ENCODE peak calls at places on chromosomes 11 and 22, in five cellular contexts. One of them, this sample, is unnamed.

GRCh38 chr11:79940165-79940564 is 499.3 kb upstream of the TENM4 start:
- DNase-seq in B cell: no peak
- DNase-seq in H9: peak
- DNase-seq in ovary: no peak
- DNase-seq in heart right ventricle: no peak
- DNase-seq in this sample: no peak

GRCh38 chr11:29093416-29093815 is 923.4 kb downstream of the KCNA4 start:
- DNase-seq in ovary: no peak
- DNase-seq in B cell: no peak
- DNase-seq in heart right ventricle: no peak
- DNase-seq in H9: no peak
- DNase-seq in this sample: no peak

GRCh38 chr11:96173424-96173823 is 169.6 kb downstream of the MAML2 start:
- DNase-seq in heart right ventricle: no peak
- DNase-seq in H9: no peak
- DNase-seq in ovary: no peak
- DNase-seq in B cell: no peak
- DNase-seq in this sample: no peak

GRCh38 chr22:31846161-31847115 is 92.6 kb downstream of the DEPDC5 start:
- DNase-seq in heart right ventricle: no peak
- DNase-seq in H9: no peak
- DNase-seq in ovary: no peak
- DNase-seq in B cell: no peak
- DNase-seq in this sample: peak

GRCh38 chr22:37632174-37633081 is 7.0 kb upstream of the SH3BP1 start:
- DNase-seq in heart right ventricle: no peak
- DNase-seq in B cell: no peak
- DNase-seq in ovary: no peak
- DNase-seq in H9: no peak
- DNase-seq in this sample: peak

GRCh38 chr11:100719362-100719761 is 32.3 kb downstream of the ARHGAP42 start:
- DNase-seq in B cell: no peak
- DNase-seq in H9: peak
- DNase-seq in ovary: no peak
- DNase-seq in heart right ventricle: no peak
- DNase-seq in this sample: no peak

GRCh38 chr22:41690476-41690875 is 1.8 kb upstream of the SNU13 start:
- DNase-seq in B cell: no peak
- DNase-seq in H9: no peak
- DNase-seq in ovary: no peak
- DNase-seq in heart right ventricle: no peak
- DNase-seq in this sample: no peak

GRCh38 chr11:113106507-113106906 is 145.3 kb downstream of the NCAM1 start:
- DNase-seq in ovary: no peak
- DNase-seq in H9: no peak
- DNase-seq in B cell: no peak
- DNase-seq in heart right ventricle: no peak
- DNase-seq in this sample: no peak

GRCh38 chr11:69314555-69314954 is 20.6 kb downstream of the MYEOV start:
- DNase-seq in B cell: no peak
- DNase-seq in heart right ventricle: no peak
- DNase-seq in H9: no peak
- DNase-seq in ovary: no peak
- DNase-seq in this sample: no peak

GRCh38 chr22:37610480-37611148 is 2.0 kb downstream of the GGA1 start:
- DNase-seq in B cell: no peak
- DNase-seq in H9: no peak
- DNase-seq in heart right ventricle: no peak
- DNase-seq in ovary: no peak
- DNase-seq in this sample: no peak

GRCh38 chr11:60454212-60454611 is 1.4 kb upstream of the MS4A1 start:
- DNase-seq in ovary: no peak
- DNase-seq in heart right ventricle: no peak
- DNase-seq in B cell: no peak
- DNase-seq in H9: no peak
- DNase-seq in this sample: no peak

GRCh38 chr11:96817488-96817887 is 427.7 kb downstream of the JRKL start:
- DNase-seq in heart right ventricle: no peak
- DNase-seq in ovary: no peak
- DNase-seq in H9: no peak
- DNase-seq in B cell: no peak
- DNase-seq in this sample: no peak

GRCh38 chr11:133669371-133670046 is 137.2 kb upstream of the OPCML start:
- DNase-seq in B cell: no peak
- DNase-seq in ovary: no peak
- DNase-seq in heart right ventricle: no peak
- DNase-seq in H9: peak
- DNase-seq in this sample: no peak

GRCh38 chr22:31040542-31041398 is 40.3 kb upstream of the SMTN start:
- DNase-seq in H9: no peak
- DNase-seq in B cell: no peak
- DNase-seq in ovary: peak
- DNase-seq in heart right ventricle: no peak
- DNase-seq in this sample: no peak

GRCh38 chr11:67600324-67601029 is 6.3 kb upstream of the NDUFV1 start:
- DNase-seq in H9: no peak
- DNase-seq in B cell: no peak
- DNase-seq in ovary: no peak
- DNase-seq in heart right ventricle: no peak
- DNase-seq in this sample: peak

GRCh38 chr22:23181763-23182288 is 1.5 kb downstream of the BCR start:
- DNase-seq in ovary: no peak
- DNase-seq in heart right ventricle: no peak
- DNase-seq in H9: no peak
- DNase-seq in B cell: peak
- DNase-seq in this sample: no peak
- TF ChIP-seq CTCF in ovary: no peak
- TF ChIP-seq CTCF in heart right ventricle: no peak
- TF ChIP-seq CTCF in H9: no peak
- TF ChIP-seq CTCF in B cell: no peak
- TF ChIP-seq CTCF in this sample: no peak

GRCh38 chr11:9663699-9664275 is at the start of gene SWAP70:
- DNase-seq in H9: peak
- DNase-seq in ovary: peak
- DNase-seq in B cell: peak
- DNase-seq in heart right ventricle: peak
- DNase-seq in this sample: peak
- TF ChIP-seq CTCF in H9: peak
- TF ChIP-seq CTCF in ovary: peak
- TF ChIP-seq CTCF in B cell: no peak
- TF ChIP-seq CTCF in heart right ventricle: peak
- TF ChIP-seq CTCF in this sample: no peak

DNA sequence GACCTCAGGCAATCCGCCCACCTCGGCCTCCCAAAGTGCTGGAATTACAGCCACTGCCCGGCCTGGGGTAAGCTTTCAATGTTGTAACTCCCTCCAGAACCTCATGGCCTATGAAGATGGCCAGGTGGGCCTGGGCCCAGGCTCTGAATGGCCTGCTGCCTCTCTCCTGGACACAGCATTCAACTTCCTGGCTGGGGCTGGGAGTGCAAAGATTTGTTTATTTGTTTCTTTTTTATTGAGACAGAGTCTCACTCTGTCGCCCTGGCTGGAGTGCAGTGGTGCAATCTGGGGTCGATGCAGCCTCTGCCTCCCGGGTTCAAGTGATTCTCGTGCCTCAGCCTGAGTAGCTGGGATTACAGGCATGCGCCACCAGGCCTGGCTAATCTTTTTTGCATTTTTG is 513 bp upstream of the TSGA10IP start:
- DNase-seq in ovary: no peak
- DNase-seq in B cell: no peak
- DNase-seq in heart right ventricle: no peak
- DNase-seq in H9: no peak
- DNase-seq in this sample: no peak
- TF ChIP-seq CTCF in ovary: no peak
- TF ChIP-seq CTCF in B cell: no peak
- TF ChIP-seq CTCF in heart right ventricle: no peak
- TF ChIP-seq CTCF in H9: no peak
- TF ChIP-seq CTCF in this sample: no peak

DNA sequence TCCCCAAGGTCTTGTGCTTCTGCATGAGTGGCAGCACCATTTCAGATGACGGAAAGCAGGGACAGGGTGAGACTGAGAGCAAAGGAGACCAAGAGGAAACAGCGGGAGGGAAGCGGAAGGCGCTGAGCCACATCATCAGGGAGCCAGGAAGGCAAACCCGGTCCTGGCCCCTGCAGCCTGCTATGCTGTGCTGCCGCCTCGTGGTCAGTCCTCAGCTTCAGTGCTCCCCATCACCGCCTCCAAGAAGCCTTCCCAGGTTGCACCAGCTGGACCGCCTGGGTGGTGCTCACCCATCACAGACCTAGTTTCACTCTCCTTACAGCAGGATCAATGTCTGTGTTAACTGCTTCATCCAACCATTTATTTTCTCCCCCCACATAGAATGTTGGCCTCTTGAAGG is 73.0 kb upstream of the PHF21B start:
- DNase-seq in ovary: no peak
- DNase-seq in B cell: no peak
- DNase-seq in heart right ventricle: no peak
- DNase-seq in H9: peak
- DNase-seq in this sample: no peak
- TF ChIP-seq CTCF in ovary: no peak
- TF ChIP-seq CTCF in B cell: no peak
- TF ChIP-seq CTCF in heart right ventricle: no peak
- TF ChIP-seq CTCF in H9: peak
- TF ChIP-seq CTCF in this sample: peak

DNA sequence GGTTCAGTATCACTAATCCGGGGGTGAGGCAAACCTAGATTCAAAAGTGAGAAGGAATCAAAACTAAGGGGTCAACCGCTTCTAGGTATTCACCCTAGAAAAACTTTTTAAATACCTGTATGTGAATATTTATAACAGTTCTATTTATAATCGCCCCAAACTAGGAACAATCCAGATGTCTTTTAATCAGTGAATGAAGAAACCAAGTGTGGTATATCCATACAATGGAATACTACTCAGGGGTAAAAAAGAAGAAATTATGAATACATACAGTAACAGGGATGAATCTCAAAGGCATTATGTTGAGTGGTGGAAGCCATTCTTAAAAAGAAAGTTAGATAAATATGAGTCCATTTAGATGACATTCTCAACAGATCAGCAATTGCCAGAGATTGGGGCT is 178.0 kb upstream of the BLID start:
- DNase-seq in heart right ventricle: no peak
- DNase-seq in ovary: no peak
- DNase-seq in B cell: no peak
- DNase-seq in H9: no peak
- DNase-seq in this sample: no peak
- TF ChIP-seq CTCF in heart right ventricle: no peak
- TF ChIP-seq CTCF in ovary: no peak
- TF ChIP-seq CTCF in B cell: no peak
- TF ChIP-seq CTCF in H9: no peak
- TF ChIP-seq CTCF in this sample: no peak

GRCh38 chr11:102813484-102813883 is 15.5 kb upstream of the MMP1 start:
- DNase-seq in B cell: no peak
- DNase-seq in H9: no peak
- DNase-seq in ovary: no peak
- DNase-seq in heart right ventricle: no peak
- DNase-seq in this sample: no peak

GRCh38 chr11:102812188-102812587 is 14.2 kb upstream of the MMP1 start:
- DNase-seq in ovary: no peak
- DNase-seq in H9: no peak
- DNase-seq in heart right ventricle: no peak
- DNase-seq in B cell: no peak
- DNase-seq in this sample: no peak

GRCh38 chr11:102806296-102806695 is 8.3 kb upstream of the MMP1 start:
- DNase-seq in B cell: no peak
- DNase-seq in H9: no peak
- DNase-seq in heart right ventricle: no peak
- DNase-seq in ovary: no peak
- DNase-seq in this sample: no peak

GRCh38 chr11:102810943-102811528 is 13.1 kb upstream of the MMP1 start:
- DNase-seq in H9: no peak
- DNase-seq in ovary: no peak
- DNase-seq in B cell: no peak
- DNase-seq in heart right ventricle: no peak
- DNase-seq in this sample: no peak

GRCh38 chr11:102807921-102808320 is 10.0 kb upstream of the MMP1 start:
- DNase-seq in ovary: no peak
- DNase-seq in heart right ventricle: peak
- DNase-seq in B cell: no peak
- DNase-seq in H9: peak
- DNase-seq in this sample: no peak
- TF ChIP-seq CTCF in ovary: no peak
- TF ChIP-seq CTCF in heart right ventricle: no peak
- TF ChIP-seq CTCF in B cell: no peak
- TF ChIP-seq CTCF in H9: peak
- TF ChIP-seq CTCF in this sample: peak

DNA sequence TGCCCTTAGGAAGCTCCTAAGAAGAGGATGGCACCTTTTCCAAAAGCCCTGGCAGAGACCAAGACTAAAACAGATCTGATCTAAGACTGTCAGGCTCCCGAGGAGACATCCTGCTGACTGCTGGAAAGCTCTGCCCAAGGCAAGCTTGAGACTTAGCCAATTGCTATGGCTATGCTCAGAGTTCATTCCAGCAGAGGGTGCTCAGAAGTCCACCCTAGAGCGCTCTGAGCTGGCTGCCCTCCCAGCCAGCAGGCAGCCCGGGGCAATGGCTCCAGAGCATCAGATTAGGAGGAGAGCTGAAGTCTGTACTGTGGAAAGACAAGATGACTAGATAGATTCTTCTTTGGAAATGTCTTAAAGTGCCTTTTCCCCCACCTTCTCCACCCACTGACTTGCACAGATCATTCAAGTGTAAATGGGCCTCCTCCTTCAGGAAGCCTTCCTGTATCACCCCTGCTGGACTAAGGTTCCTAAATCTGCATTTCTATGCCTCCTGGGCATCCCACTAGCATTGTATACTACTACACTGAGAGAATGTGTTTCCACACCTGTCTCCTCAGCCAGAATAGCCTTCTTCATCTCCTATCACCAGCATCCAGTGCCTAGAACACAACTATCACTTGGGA is 23.4 kb downstream of the LRRC55 start:
- DNase-seq in heart right ventricle: peak
- DNase-seq in B cell: no peak
- DNase-seq in H9: peak
- DNase-seq in ovary: no peak
- DNase-seq in this sample: no peak
- TF ChIP-seq CTCF in heart right ventricle: no peak
- TF ChIP-seq CTCF in B cell: no peak
- TF ChIP-seq CTCF in H9: peak
- TF ChIP-seq CTCF in ovary: no peak
- TF ChIP-seq CTCF in this sample: no peak

DNA sequence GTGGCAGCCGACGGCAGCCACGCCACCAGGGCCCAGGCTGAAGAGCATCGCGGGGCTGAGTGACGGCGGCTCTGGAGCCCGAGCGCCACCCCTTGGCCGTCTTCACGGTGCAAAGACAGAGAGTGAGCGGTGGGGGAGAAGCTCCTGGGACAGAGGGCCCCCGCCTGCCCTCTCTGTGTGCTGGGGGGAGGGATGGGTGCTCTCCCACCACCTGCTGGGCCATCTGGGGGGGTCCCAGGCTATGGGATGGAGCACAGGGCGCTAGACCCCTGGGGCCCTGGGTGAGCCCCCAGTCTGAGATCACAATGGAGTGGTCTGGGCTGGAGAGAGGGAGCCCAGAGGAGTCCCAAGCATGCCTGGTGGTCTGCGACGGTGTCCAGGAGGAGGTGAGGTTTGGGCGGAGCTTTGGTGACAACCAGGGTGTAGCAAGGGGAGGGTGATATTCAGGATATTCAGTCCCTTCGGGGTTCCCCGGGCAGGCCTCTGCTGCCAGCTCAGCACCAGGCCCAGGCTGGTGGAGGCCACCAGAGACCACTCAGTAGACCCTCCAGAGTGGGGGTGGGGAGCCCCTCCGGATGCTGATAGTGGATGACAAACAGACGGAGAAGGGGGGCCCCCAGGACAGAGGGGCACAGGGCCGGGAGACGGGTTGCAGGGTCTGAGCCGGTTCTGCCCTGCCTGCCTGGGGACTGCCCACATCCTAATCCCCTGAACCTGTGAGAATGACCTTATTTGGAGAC is 78.1 kb upstream of the PRR5 start:
- DNase-seq in B cell: no peak
- DNase-seq in heart right ventricle: no peak
- DNase-seq in ovary: no peak
- DNase-seq in H9: peak
- DNase-seq in this sample: no peak
- TF ChIP-seq CTCF in B cell: no peak
- TF ChIP-seq CTCF in heart right ventricle: peak
- TF ChIP-seq CTCF in ovary: no peak
- TF ChIP-seq CTCF in H9: peak
- TF ChIP-seq CTCF in this sample: no peak

This sample was measured in GM13977.